ENCODE peak calls at places on chromosomes 7 and 10, in eight cellular contexts. R is activated CD8-positive, alpha-beta memory T cell treated with anti-CD3 and anti-CD28 coated beads, Interleukin-2, amount 50 U/mL, for 4 hours; G is RCC 7860; D is NCI-H2081; L is activated effector memory CD4-positive, alpha-beta T cell treated with anti-CD3 and anti-CD28 coated beads, Interleukin-2, amount 50 U/mL, for 16 hours; Z is fibroblast of the aortic adventitia; K is BJ; C is foreskin keratinocyte. B is an unnamed sample.

GRCh38 chr10:35594115-35594849 is 10.9 kb upstream of the GJD4 start:
- DNase-seq in K (no peak), R (no peak), D (no peak), Z (no peak), G (no peak), L (no peak), C (no peak), B (no peak)

GRCh38 chr7:134892963-134893362 is 93.3 kb upstream of the AGBL3 start:
- DNase-seq in C (no peak), Z (no peak), L (no peak), R (no peak), G (no peak), K (no peak), D (peak), B (no peak)

GRCh38 chr7:90272242-90272641 is 27.3 kb downstream of the CFAP69 start:
- DNase-seq in D (no peak), R (no peak), Z (no peak), G (no peak), K (no peak), C (no peak), L (no peak), B (no peak)

GRCh38 chr7:51297986-51298385 is 18.6 kb downstream of the COBL start:
- DNase-seq in K (no peak), D (no peak), G (no peak), Z (no peak), C (no peak), R (no peak), L (no peak), B (no peak)

GRCh38 chr7:10122573-10123100 is 851.0 kb upstream of the PHF14 start:
- DNase-seq in Z (no peak), R (no peak), K (no peak), D (peak), L (no peak), G (no peak), C (no peak), B (no peak)

GRCh38 chr10:43076876-43077420 is at the start of gene RET:
- DNase-seq in R (no peak), D (no peak), C (peak), L (no peak), Z (no peak), K (no peak), G (no peak), B (peak)

GRCh38 chr10:75195035-75195763 is 15.4 kb upstream of the VDAC2 start:
- DNase-seq in Z (peak), D (no peak), L (no peak), C (no peak), K (peak), G (no peak), R (no peak), B (no peak)

GRCh38 chr7:111043533-111043932 is 47.4 kb upstream of the LRRN3 start:
- DNase-seq in R (no peak), K (no peak), D (no peak), Z (no peak), C (no peak), L (no peak), G (no peak), B (no peak)

GRCh38 chr10:3681642-3682554 is 103.1 kb downstream of the KLF6 start:
- DNase-seq in L (no peak), C (no peak), D (peak), R (no peak), G (no peak), K (no peak), Z (no peak), B (no peak)

GRCh38 chr7:43735802-43736603 is 6.7 kb upstream of the COA1 start:
- DNase-seq in D (no peak), L (no peak), K (no peak), R (no peak), Z (peak), C (peak), G (peak), B (peak)

GRCh38 chr7:148702876-148703670 is 4.4 kb downstream of the CUL1 start:
- DNase-seq in K (no peak), G (no peak), C (peak), R (no peak), Z (peak), L (no peak), D (no peak), B (no peak)

GRCh38 chr7:24972166-24972477 is 7.9 kb downstream of the OSBPL3 start:
- DNase-seq in L (no peak), K (no peak), C (no peak), G (no peak), R (no peak), Z (no peak), D (no peak), B (no peak)

GRCh38 chr7:21253740-21254687 is 173.9 kb upstream of the SP4 start:
- DNase-seq in R (peak), Z (peak), K (no peak), C (peak), D (peak), G (peak), L (peak), B (peak)

GRCh38 chr7:34612671-34613070 is 45.3 kb upstream of the NPSR1 start:
- DNase-seq in D (no peak), Z (no peak), K (no peak), R (no peak), C (peak), L (no peak), G (no peak), B (no peak)

GRCh38 chr7:51243631-51244030 is 73.0 kb downstream of the COBL start:
- DNase-seq in D (no peak), C (no peak), L (no peak), R (no peak), K (no peak), G (no peak), Z (no peak), B (no peak)

GRCh38 chr10:4154317-4154716 is 369.3 kb upstream of the KLF6 start:
- DNase-seq in C (no peak), D (no peak), G (no peak), K (no peak), Z (no peak), L (no peak), R (no peak), B (no peak)

GRCh38 chr10:110746254-110746826 is 102.2 kb downstream of the RBM20 start:
- DNase-seq in Z (peak), L (peak), K (peak), C (peak), G (peak), D (peak), R (peak), B (peak)

GRCh38 chr7:78224923-78225322 is 426.4 kb downstream of the PHTF2 start:
- DNase-seq in D (no peak), R (no peak), L (no peak), C (no peak), K (no peak), G (no peak), Z (no peak), B (no peak)

GRCh38 chr10:98446121-98446655 is 547 bp downstream of the HPS1 start:
- DNase-seq in K (no peak), G (no peak), L (peak), C (peak), D (no peak), Z (peak), R (peak), B (peak)

GRCh38 chr7:44097064-44097932 is 6.8 kb upstream of the AEBP1 start:
- DNase-seq in K (no peak), Z (no peak), G (no peak), R (no peak), D (no peak), L (no peak), C (no peak), B (peak)

GRCh38 chr7:79453266-79453557 is 255 bp downstream of the MAGI2 start:
- DNase-seq in K (no peak), L (no peak), G (no peak), C (no peak), Z (no peak), D (no peak), R (no peak), B (no peak)

GRCh38 chr10:32650246-32650655 is 204.3 kb downstream of the CCDC7 start:
- DNase-seq in Z (peak), G (no peak), D (no peak), L (no peak), R (no peak), C (peak), K (no peak), B (no peak)

GRCh38 chr10:26527018-26527417 is 88.9 kb downstream of the APBB1IP start:
- DNase-seq in G (no peak), R (peak), L (no peak), D (no peak), K (no peak), Z (no peak), C (no peak), B (no peak)

GRCh38 chr10:2979267-2979660 is 88.1 kb upstream of the PFKP start:
- DNase-seq in C (no peak), L (no peak), K (no peak), Z (peak), D (no peak), R (no peak), G (no peak), B (peak)

GRCh38 chr10:119341236-119342016 is 134.1 kb downstream of the GRK5 start:
- DNase-seq in G (peak), D (no peak), Z (peak), K (no peak), R (peak), L (peak), C (peak), B (peak)

GRCh38 chr7:30164567-30164966 is 29.8 kb downstream of the MTURN start:
- DNase-seq in L (no peak), Z (peak), G (peak), D (peak), C (peak), K (no peak), R (no peak), B (no peak)

GRCh38 chr10:5447071-5447470 is 34.7 kb downstream of the NET1 start:
- DNase-seq in K (no peak), C (no peak), L (no peak), G (peak), Z (peak), R (no peak), D (no peak), B (no peak)

GRCh38 chr10:46329690-46330016 is 42.9 kb downstream of the ANTXRL start:
- DNase-seq in C (no peak), D (no peak), K (no peak), R (no peak), L (no peak), G (no peak), Z (no peak), B (no peak)

GRCh38 chr7:3888096-3888495 is 587.0 kb downstream of the SDK1 start:
- DNase-seq in G (no peak), D (no peak), L (no peak), R (no peak), C (no peak), Z (no peak), K (no peak), B (no peak)

GRCh38 chr7:132154695-132155471 is 421.4 kb downstream of the PLXNA4 start:
- DNase-seq in K (no peak), L (no peak), G (no peak), Z (no peak), D (no peak), R (no peak), C (no peak), B (no peak)